ENCODE peak calls at places on chromosomes 11 and 22, in four cellular contexts. One of them, this sample, is unnamed.

GRCh38 chr11:46665356-46665755 is 35.1 kb downstream of the ARHGAP1 start:
- DNase-seq in DMS 273 treated with DMSO at 0.1 percent for 48 hours: no peak
- DNase-seq in EL: no peak
- DNase-seq in Daoy: no peak
- DNase-seq in this sample: no peak

GRCh38 chr11:117439256-117439655 is 111.6 kb downstream of the CEP164 start:
- DNase-seq in Daoy: no peak
- DNase-seq in DMS 273 treated with DMSO at 0.1 percent for 48 hours: no peak
- DNase-seq in EL: no peak
- DNase-seq in this sample: no peak

GRCh38 chr11:65354265-65355012 is at the start of gene TIGD3:
- DNase-seq in EL: peak
- DNase-seq in DMS 273 treated with DMSO at 0.1 percent for 48 hours: peak
- DNase-seq in Daoy: peak
- DNase-seq in this sample: peak

GRCh38 chr11:123261345-123262106 is 66.5 kb upstream of the CLMP start:
- DNase-seq in EL: peak
- DNase-seq in Daoy: peak
- DNase-seq in DMS 273 treated with DMSO at 0.1 percent for 48 hours: peak
- DNase-seq in this sample: peak

GRCh38 chr11:15336016-15336415 is 221.3 kb downstream of the INSC start:
- DNase-seq in EL: no peak
- DNase-seq in DMS 273 treated with DMSO at 0.1 percent for 48 hours: no peak
- DNase-seq in Daoy: no peak
- DNase-seq in this sample: no peak

GRCh38 chr11:31636983-31637382 is 127.4 kb downstream of the ELP4 start:
- DNase-seq in EL: no peak
- DNase-seq in Daoy: no peak
- DNase-seq in DMS 273 treated with DMSO at 0.1 percent for 48 hours: peak
- DNase-seq in this sample: peak

GRCh38 chr22:47696776-47697175 is 934.3 kb downstream of the TBC1D22A start:
- DNase-seq in EL: no peak
- DNase-seq in Daoy: no peak
- DNase-seq in DMS 273 treated with DMSO at 0.1 percent for 48 hours: no peak
- DNase-seq in this sample: no peak

GRCh38 chr11:15349413-15349812 is 234.7 kb downstream of the INSC start:
- DNase-seq in EL: no peak
- DNase-seq in Daoy: no peak
- DNase-seq in DMS 273 treated with DMSO at 0.1 percent for 48 hours: no peak
- DNase-seq in this sample: no peak

GRCh38 chr11:69293087-69293486 is 868 bp upstream of the MYEOV start:
- DNase-seq in DMS 273 treated with DMSO at 0.1 percent for 48 hours: no peak
- DNase-seq in Daoy: no peak
- DNase-seq in EL: peak
- DNase-seq in this sample: no peak

GRCh38 chr11:77198440-77198849 is 70.4 kb downstream of the MYO7A start:
- DNase-seq in EL: peak
- DNase-seq in DMS 273 treated with DMSO at 0.1 percent for 48 hours: no peak
- DNase-seq in Daoy: peak
- DNase-seq in this sample: no peak

GRCh38 chr11:126573325-126574076 is 218.0 kb downstream of the ST3GAL4 start:
- DNase-seq in Daoy: no peak
- DNase-seq in DMS 273 treated with DMSO at 0.1 percent for 48 hours: no peak
- DNase-seq in EL: no peak
- DNase-seq in this sample: peak

GRCh38 chr11:88469828-88470227 is 132.3 kb upstream of the CTSC start:
- DNase-seq in DMS 273 treated with DMSO at 0.1 percent for 48 hours: no peak
- DNase-seq in Daoy: no peak
- DNase-seq in EL: no peak
- DNase-seq in this sample: no peak

GRCh38 chr11:15202626-15203025 is 87.9 kb downstream of the INSC start:
- DNase-seq in DMS 273 treated with DMSO at 0.1 percent for 48 hours: no peak
- DNase-seq in Daoy: no peak
- DNase-seq in EL: no peak
- DNase-seq in this sample: no peak

This sample was measured in NCI-H524.